ENCODE peak calls at places on chromosomes 13 and 19, in four cellular contexts. F is foreskin fibroblast, K is heart left ventricle, L is uterus. I is an unnamed sample.

GRCh38 chr19:2663920-2664571 is 38.4 kb downstream of the GNG7 start:
- DNase-seq in F (no peak), K (peak), L (no peak), I (no peak)

GRCh38 chr13:56700324-56700723 is 440.4 kb upstream of the PRR20A start:
- DNase-seq in F (no peak), K (no peak), L (no peak), I (no peak)

GRCh38 chr13:94061316-94061715 is 418.2 kb downstream of the DCT start:
- DNase-seq in F (peak), K (no peak), L (no peak), I (peak)

GRCh38 chr19:3370728-3371591 is 4.6 kb downstream of the NFIC start:
- DNase-seq in F (no peak), K (no peak), L (no peak), I (no peak)

GRCh38 chr13:78595819-78596700 is 7.3 kb downstream of the POU4F1 start:
- DNase-seq in F (no peak), K (no peak), L (no peak), I (no peak)

GRCh38 chr19:405138-405965 is 3.6 kb downstream of the C2CD4C start:
- DNase-seq in F (no peak), K (no peak), L (no peak), I (no peak)

GRCh38 chr13:85486663-85487062 is 312.6 kb downstream of the SLITRK6 start:
- DNase-seq in F (no peak), K (no peak), L (no peak), I (no peak)

GRCh38 chr13:71499235-71499634 is 367.8 kb downstream of the DACH1 start:
- DNase-seq in F (no peak), K (no peak), L (no peak), I (no peak)

GRCh38 chr13:106110241-106110855 is 425.1 kb downstream of the EFNB2 start:
- DNase-seq in F (no peak), K (no peak), L (no peak), I (no peak)

GRCh38 chr19:41588497-41589209 is 12.7 kb downstream of the CEACAM21 start:
- DNase-seq in F (peak), K (no peak), L (no peak), I (peak)

GRCh38 chr19:57559008-57559403 is 657 bp downstream of the ZNF550 start:
- DNase-seq in F (peak), K (peak), L (no peak), I (no peak)

GRCh38 chr19:16588089-16588823 is 16.0 kb upstream of the SLC35E1 start:
- DNase-seq in F (no peak), K (no peak), L (peak), I (peak)

GRCh38 chr13:105213512-105213911 is 1322.0 kb downstream of the EFNB2 start:
- DNase-seq in F (no peak), K (no peak), L (no peak), I (no peak)

GRCh38 chr19:13834308-13834790 is 39.1 kb downstream of the ZSWIM4 start:
- DNase-seq in F (peak), K (no peak), L (peak), I (peak)

GRCh38 chr19:17471410-17472125 is 1.2 kb downstream of the SLC27A1 start:
- DNase-seq in F (no peak), K (no peak), L (no peak), I (no peak)

GRCh38 chr13:23778007-23778687 is 111.1 kb downstream of the MIPEP start:
- DNase-seq in F (no peak), K (no peak), L (no peak), I (no peak)

GRCh38 chr19:1389033-1389940 is 5.6 kb downstream of the NDUFS7 start:
- DNase-seq in F (no peak), K (no peak), L (no peak), I (no peak)

GRCh38 chr19:33245948-33246728 is 20.5 kb upstream of the SLC7A10 start:
- DNase-seq in F (no peak), K (peak), L (no peak), I (no peak)

GRCh38 chr13:79392882-79393563 is 13.0 kb downstream of the RBM26 start:
- DNase-seq in F (peak), K (no peak), L (no peak), I (peak)

GRCh38 chr19:31890230-31890629 is 455.2 kb upstream of the ZNF507 start:
- DNase-seq in F (no peak), K (no peak), L (no peak), I (no peak)

GRCh38 chr19:16400911-16401675 is 70.7 kb downstream of the EPS15L1 start:
- DNase-seq in F (no peak), K (peak), L (peak), I (peak)

DNA sequence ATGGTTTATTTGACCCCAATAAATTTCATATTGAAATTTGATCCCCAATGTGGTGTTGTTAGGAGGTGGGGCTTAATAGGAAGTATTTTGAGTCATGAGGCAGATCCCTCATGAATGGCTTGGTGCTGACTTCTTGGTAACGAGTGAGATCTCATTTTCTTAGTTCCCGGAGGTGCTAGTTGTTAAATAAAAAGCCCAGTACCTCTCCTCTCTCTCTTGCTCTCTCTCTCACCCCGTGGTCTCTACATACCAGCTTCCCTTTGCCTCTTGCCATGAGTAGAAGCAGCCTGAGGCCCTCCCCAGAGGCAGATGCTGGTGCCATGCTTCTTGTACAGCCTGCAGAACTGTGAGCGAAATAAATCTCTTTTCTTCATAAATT is 39.4 kb upstream of the KATNAL1 start:
- DNase-seq in F (no peak), K (no peak), L (no peak), I (no peak)
- H3K4me3 ChIP-seq in F (no peak), K (no peak), L (no peak), I (no peak)

GRCh38 chr19:43599635-43600295 is 3.4 kb downstream of the ZNF576 start:
- DNase-seq in F (no peak), K (no peak), L (no peak), I (no peak)
- TF ChIP-seq CTCF in F (no peak), K (no peak), L (no peak), I (peak)

GRCh38 chr19:47730521-47730889 is 14.8 kb upstream of the NOP53 start:
- DNase-seq in F (no peak), K (no peak), L (no peak), I (no peak)

GRCh38 chr19:47729468-47729798 is 15.9 kb upstream of the NOP53 start:
- DNase-seq in F (peak), K (peak), L (peak), I (peak)

GRCh38 chr19:47726467-47726866 is 13.2 kb downstream of the EHD2 start:
- DNase-seq in F (peak), K (no peak), L (no peak), I (peak)

GRCh38 chr19:47730910-47731309 is 14.4 kb upstream of the NOP53 start:
- DNase-seq in F (no peak), K (no peak), L (no peak), I (no peak)

DNA sequence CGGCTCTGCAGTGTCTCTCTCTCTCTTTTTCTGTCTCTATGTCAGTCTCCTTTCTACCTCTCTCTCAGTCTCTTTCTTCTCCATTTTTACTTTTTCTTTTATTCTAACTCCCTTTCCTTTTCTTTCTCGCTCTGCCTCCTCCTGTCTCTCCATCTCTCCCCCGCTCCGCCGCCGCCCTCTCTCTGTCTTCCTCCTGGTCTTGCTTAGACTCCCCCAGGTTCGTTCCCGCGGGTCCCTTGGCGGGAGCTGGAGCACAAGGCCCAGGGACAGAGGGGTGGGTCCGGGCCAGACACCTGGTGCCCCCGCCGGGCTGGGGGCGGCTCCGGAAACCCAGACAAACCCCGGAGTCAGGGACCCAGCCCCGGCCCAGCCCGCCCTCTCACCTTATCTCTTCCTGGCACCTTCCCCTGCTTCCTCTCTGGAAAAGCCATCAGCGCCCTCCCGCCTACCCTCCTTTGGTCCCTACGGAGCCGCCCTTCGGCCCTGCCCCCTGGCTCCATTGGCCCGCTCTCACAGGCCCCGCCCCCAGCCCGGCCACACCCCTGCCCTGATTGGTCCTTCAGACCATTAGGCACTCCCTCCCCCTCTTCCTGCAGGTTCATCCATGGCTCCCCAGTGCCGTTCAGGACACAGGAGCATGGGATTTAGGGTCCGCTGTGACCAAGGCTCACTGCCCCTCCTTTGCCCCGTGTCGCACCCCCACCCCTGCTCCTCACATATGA is 15.4 kb upstream of the NOP53 start:
- DNase-seq in F (no peak), K (peak), L (peak), I (no peak)
- H3K4me3 ChIP-seq in F (no peak), K (peak), L (peak), I (peak)

DNA sequence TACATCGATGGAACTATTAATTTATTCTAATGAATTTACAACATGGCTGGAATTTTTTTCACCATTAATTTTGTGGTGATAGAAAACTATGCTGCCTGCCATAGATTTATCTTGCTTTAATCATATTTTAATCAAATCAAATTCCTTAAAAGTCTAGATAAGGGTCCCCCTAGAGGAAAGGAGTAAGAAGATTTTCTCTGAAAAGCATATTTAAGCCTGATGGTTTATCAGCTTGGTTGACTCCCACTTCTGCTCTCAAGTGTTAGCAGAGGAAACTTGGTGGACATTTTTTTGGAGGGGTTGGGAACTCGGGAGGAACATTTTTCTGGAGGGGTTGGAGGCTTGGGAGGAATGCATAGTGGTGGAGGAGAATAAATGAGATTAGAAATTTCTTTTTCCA is 253.3 kb downstream of the KCNRG start:
- DNase-seq in F (no peak), K (no peak), L (no peak), I (no peak)
- TF ChIP-seq CTCF in F (no peak), K (no peak), L (no peak), I (no peak)

GRCh38 chr19:35138305-35138799 is 272 bp upstream of the FXYD1 start:
- DNase-seq in F (no peak), K (peak), L (peak), I (no peak)
- H3K4me3 ChIP-seq in F (peak), K (peak), L (peak), I (no peak)

GRCh38 chr13:27556109-27556508 is 64.2 kb downstream of the LNX2 start:
- DNase-seq in F (peak), K (no peak), L (no peak), I (peak)
- TF ChIP-seq CTCF in F (no peak), K (peak), L (no peak), I (peak)

DNA sequence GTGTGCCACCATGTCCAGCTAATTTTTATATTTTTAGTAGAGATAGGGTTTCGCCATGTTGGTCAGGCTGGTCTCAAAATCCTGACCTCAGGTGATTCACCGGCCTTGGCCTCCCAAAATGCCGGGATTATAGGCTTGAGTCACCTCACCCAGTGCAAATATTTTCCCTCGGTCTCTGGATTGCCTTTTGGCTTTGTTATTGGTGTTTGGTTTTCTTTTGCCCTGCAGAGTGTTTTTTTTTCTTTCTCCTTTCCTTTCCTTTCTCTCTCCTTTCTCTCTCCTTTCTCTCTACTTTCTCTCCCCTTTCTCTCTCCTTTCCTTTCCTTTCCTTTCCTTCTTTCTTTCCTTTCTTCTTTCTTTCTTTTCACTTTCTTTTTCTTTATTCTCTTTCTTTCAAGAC is 33.2 kb downstream of the KDM4B start:
- DNase-seq in F (peak), K (peak), L (no peak), I (peak)
- H3K4me3 ChIP-seq in F (no peak), K (no peak), L (no peak), I (no peak)